ENCODE peak calls at places on chromosomes 3 and 15, in six cellular contexts. T is NCI-H1436; Q is heart left ventricle; F is non-pigmented ciliary epithelial cell; C is stimulated activated CD4-positive, alpha-beta T cell treated with anti-CD3 and anti-CD28 coated beads, Interleukin-12 subunit alpha, Interleukin-12 subunit beta, amount 100 ng/mL, for 4 hours; L is uterus. G is an unnamed sample.

GRCh38 chr3:127791221-127791913 is 30.9 kb downstream of the MGLL start:
- DNase-seq in T (no peak), Q (no peak), F (no peak), C (no peak), L (no peak), G (peak; percentile 83)

GRCh38 chr3:50248387-50248786 is 12.4 kb downstream of the GNAI2 start:
- DNase-seq in T (no peak), Q (peak; percentile 85), F (no peak), C (no peak), L (no peak), G (no peak)

GRCh38 chr3:195761031-195761430 is 40.3 kb downstream of the MUC20 start:
- DNase-seq in T (no peak), Q (no peak), F (no peak), C (no peak), L (no peak), G (no peak)

GRCh38 chr15:36106640-36107335 is 472.6 kb upstream of the CDIN1 start:
- DNase-seq in T (no peak), Q (peak; percentile 31), F (no peak), C (no peak), L (no peak), G (no peak)

GRCh38 chr15:59303136-59303535 is 69.5 kb downstream of the MYO1E start:
- DNase-seq in T (no peak), Q (no peak), F (no peak), C (no peak), L (no peak), G (no peak)

GRCh38 chr3:38966956-38967795 is 84.6 kb downstream of the SCN11A start:
- DNase-seq in T (no peak), Q (no peak), F (no peak), C (no peak), L (no peak), G (no peak)

GRCh38 chr3:45181496-45181895 is 35.3 kb upstream of the CDCP1 start:
- DNase-seq in T (no peak), Q (no peak), F (no peak), C (no peak), L (no peak), G (no peak)

GRCh38 chr15:29102911-29103824 is 166.5 kb downstream of the NSMCE3 start:
- DNase-seq in T (no peak), Q (peak; percentile 65), F (no peak), C (no peak), L (no peak), G (no peak)

GRCh38 chr3:29540544-29540943 is 259.7 kb downstream of the RBMS3 start:
- DNase-seq in T (no peak), Q (no peak), F (no peak), C (no peak), L (no peak), G (no peak)

GRCh38 chr3:158460929-158461328 is 110.1 kb upstream of the MLF1 start:
- DNase-seq in T (no peak), Q (no peak), F (no peak), C (no peak), L (no peak), G (no peak)

GRCh38 chr15:70855764-70856163 is 1.8 kb upstream of the LARP6 start:
- DNase-seq in T (no peak), Q (no peak), F (no peak), C (no peak), L (no peak), G (no peak)

G was measured in H7.